ENCODE peak calls at places on chromosomes 3 and 15, in six cellular contexts. A is EL, X is hippocampal formation, R is HTR-8/SVneo, V is fibroblast of the aortic adventitia, L is iris pigment epithelial cell. T is an unnamed sample.
A peak's percentile ranks its signal among the peaks of the same experiment; 100 is the strongest.

GRCh38 chr15:91857772-91858171 is 4.3 kb downstream of the SLCO3A1 start:
- DNase-seq in A (no peak), X (no peak), R (no peak), V (no peak), L (no peak), T (no peak)

GRCh38 chr3:97131476-97131875 is 317.1 kb downstream of the EPHA6 start:
- DNase-seq in A (no peak), X (no peak), R (peak; percentile 3), V (no peak), L (no peak), T (no peak)

GRCh38 chr3:132800958-132801357 is 78.7 kb upstream of the NPHP3 start:
- DNase-seq in A (peak; percentile 15), X (no peak), R (no peak), V (no peak), L (no peak), T (no peak)

GRCh38 chr3:168952551-168952950 is 711.0 kb downstream of the MECOM start:
- DNase-seq in A (peak; percentile 13), X (peak; percentile 19), R (no peak), V (peak; percentile 75), L (peak; percentile 28), T (peak; percentile 15)

GRCh38 chr3:107545680-107546120 is 22.9 kb downstream of the BBX start:
- DNase-seq in A (peak; percentile 23), X (no peak), R (no peak), V (peak; percentile 10), L (peak; percentile 40), T (no peak)

GRCh38 chr15:58229297-58229768 is 91.2 kb downstream of the AQP9 start:
- DNase-seq in A (no peak), X (peak; percentile 83), R (no peak), V (no peak), L (peak; percentile 8), T (peak; percentile 36)

GRCh38 chr3:36868614-36869436 is 76.0 kb downstream of the TRANK1 start:
- DNase-seq in A (peak; percentile 60), X (peak; percentile 41), R (peak; percentile 48), V (peak; percentile 78), L (peak; percentile 58), T (peak; percentile 42)

GRCh38 chr15:69666921-69667811 is 214.5 kb downstream of the RPLP1 start:
- DNase-seq in A (no peak), X (no peak), R (no peak), V (no peak), L (no peak), T (peak; percentile 24)

GRCh38 chr3:163490119-163490518 is 1588.2 kb downstream of the SI start:
- DNase-seq in A (peak; percentile 15), X (no peak), R (peak; percentile 7), V (no peak), L (peak; percentile 17), T (peak; percentile 57)

GRCh38 chr3:134423153-134423552 is 48.9 kb upstream of the AMOTL2 start:
- DNase-seq in A (peak; percentile 58), X (no peak), R (peak; percentile 65), V (peak; percentile 32), L (peak; percentile 48), T (no peak)

GRCh38 chr15:100256096-100256984 is 85.4 kb downstream of the ADAMTS17 start:
- DNase-seq in A (no peak), X (no peak), R (no peak), V (no peak), L (no peak), T (no peak)

GRCh38 chr15:66743703-66744536 is 41.9 kb downstream of the SMAD6 start:
- DNase-seq in A (peak; percentile 62), X (no peak), R (no peak), V (peak; percentile 57), L (peak; percentile 59), T (no peak)

GRCh38 chr3:190619353-190619752 is 105.5 kb downstream of the IL1RAP start:
- DNase-seq in A (no peak), X (no peak), R (no peak), V (no peak), L (no peak), T (no peak)

GRCh38 chr15:49808341-49808740 is 187.5 kb downstream of the DTWD1 start:
- DNase-seq in A (no peak), X (no peak), R (no peak), V (no peak), L (no peak), T (no peak)

GRCh38 chr15:82715003-82715402 is 5.3 kb upstream of the AP3B2 start:
- DNase-seq in A (no peak), X (no peak), R (no peak), V (no peak), L (no peak), T (no peak)

GRCh38 chr3:128714887-128715496 is 11.0 kb upstream of the RAB7A start:
- DNase-seq in A (no peak), X (no peak), R (no peak), V (no peak), L (no peak), T (no peak)

T was measured in trophoblast cell.